ENCODE peak calls at places on chromosomes 1 and 21, in four cellular contexts. Z, B, C and W are unnamed samples.

GRCh38 chr1:231807498-231807897 is 180.9 kb downstream of the DISC1 start:
- DNase-seq in Z (no peak), B (no peak), C (no peak), W (no peak)

GRCh38 chr1:171707583-171707982 is 34.3 kb downstream of the VAMP4 start:
- DNase-seq in Z (no peak), B (no peak), C (no peak), W (no peak)

GRCh38 chr1:56496158-56496557 is 83.2 kb downstream of the PLPP3 start:
- DNase-seq in Z (no peak), B (no peak), C (no peak), W (no peak)

GRCh38 chr1:157274698-157275534 is 136.7 kb upstream of the ETV3 start:
- DNase-seq in Z (peak; percentile 66), B (no peak), C (no peak), W (no peak)

GRCh38 chr21:43209575-43210453 is 41.0 kb downstream of the CRYAA start:
- DNase-seq in Z (no peak), B (peak; percentile 23), C (no peak), W (no peak)

GRCh38 chr1:220298470-220298869 is 26.2 kb upstream of the RAB3GAP2 start:
- DNase-seq in Z (no peak), B (peak; percentile 16), C (no peak), W (peak; percentile 25)

GRCh38 chr1:202915146-202915545 is 11.9 kb downstream of the KLHL12 start:
- DNase-seq in Z (no peak), B (no peak), C (no peak), W (no peak)

GRCh38 chr1:227886993-227887696 is 60.6 kb downstream of the WNT9A start:
- DNase-seq in Z (peak; percentile 17), B (peak; percentile 84), C (peak; percentile 70), W (peak; percentile 59)

GRCh38 chr1:228036701-228037231 is 30.0 kb downstream of the WNT3A start:
- DNase-seq in Z (no peak), B (no peak), C (peak; percentile 50), W (no peak)

GRCh38 chr1:204278254-204278653 is 64.5 kb upstream of the GOLT1A start:
- DNase-seq in Z (no peak), B (no peak), C (no peak), W (no peak)

GRCh38 chr1:196306421-196306820 is 301.8 kb downstream of the KCNT2 start:
- DNase-seq in Z (no peak), B (no peak), C (no peak), W (peak; percentile 72)

GRCh38 chr1:10251325-10252103 is 41.1 kb downstream of the KIF1B start:
- DNase-seq in Z (no peak), B (no peak), C (no peak), W (no peak)

GRCh38 chr1:64112281-64112680 is 91.1 kb upstream of the UBE2U start:
- DNase-seq in Z (no peak), B (no peak), C (no peak), W (no peak)

GRCh38 chr21:42097860-42098259 is 26.7 kb downstream of the UMODL1 start:
- DNase-seq in Z (no peak), B (no peak), C (no peak), W (no peak)

GRCh38 chr1:176174108-176174507 is 33.0 kb downstream of the COP1 start:
- DNase-seq in Z (no peak), B (no peak), C (no peak), W (no peak)

GRCh38 chr1:30467101-30467500 is 256.3 kb downstream of the MATN1 start:
- DNase-seq in Z (no peak), B (no peak), C (no peak), W (no peak)

GRCh38 chr1:229717774-229718173 is 91.7 kb downstream of the URB2 start:
- DNase-seq in Z (peak; percentile 46), B (no peak), C (no peak), W (no peak)

GRCh38 chr1:68197891-68198290 is 34.4 kb downstream of the WLS start:
- DNase-seq in Z (no peak), B (no peak), C (no peak), W (no peak)

GRCh38 chr21:17780539-17780938 is 38.6 kb downstream of the C21orf91 start:
- DNase-seq in Z (no peak), B (no peak), C (no peak), W (no peak)

GRCh38 chr21:42524341-42525227 is 10.9 kb downstream of the SLC37A1 start:
- DNase-seq in Z (no peak), B (no peak), C (peak; percentile 77), W (peak; percentile 53)

GRCh38 chr21:45280969-45281368 is 6.7 kb downstream of the POFUT2 start:
- DNase-seq in Z (no peak), B (no peak), C (no peak), W (no peak)

GRCh38 chr1:100146958-100147357 is 14.0 kb downstream of the TRMT13 start:
- DNase-seq in Z (no peak), B (no peak), C (no peak), W (no peak)

GRCh38 chr1:47181955-47182680 is 7.7 kb downstream of the PDZK1IP1 start:
- DNase-seq in Z (peak; percentile 79), B (no peak), C (no peak), W (no peak)
- H2AFZ ChIP-seq in Z (peak overlapping the region; percentile 41), B (no peak overlapping the region), C (no peak overlapping the region), W (no peak overlapping the region)

GRCh38 chr1:25658791-25659431 is 42.3 kb downstream of the MAN1C1 start:
- DNase-seq in Z (no peak), B (peak; percentile 80), C (no peak), W (no peak)
- TF ChIP-seq POLR2AphosphoS5 in Z (no peak), B (no peak), C (no peak), W (no peak)

DNA sequence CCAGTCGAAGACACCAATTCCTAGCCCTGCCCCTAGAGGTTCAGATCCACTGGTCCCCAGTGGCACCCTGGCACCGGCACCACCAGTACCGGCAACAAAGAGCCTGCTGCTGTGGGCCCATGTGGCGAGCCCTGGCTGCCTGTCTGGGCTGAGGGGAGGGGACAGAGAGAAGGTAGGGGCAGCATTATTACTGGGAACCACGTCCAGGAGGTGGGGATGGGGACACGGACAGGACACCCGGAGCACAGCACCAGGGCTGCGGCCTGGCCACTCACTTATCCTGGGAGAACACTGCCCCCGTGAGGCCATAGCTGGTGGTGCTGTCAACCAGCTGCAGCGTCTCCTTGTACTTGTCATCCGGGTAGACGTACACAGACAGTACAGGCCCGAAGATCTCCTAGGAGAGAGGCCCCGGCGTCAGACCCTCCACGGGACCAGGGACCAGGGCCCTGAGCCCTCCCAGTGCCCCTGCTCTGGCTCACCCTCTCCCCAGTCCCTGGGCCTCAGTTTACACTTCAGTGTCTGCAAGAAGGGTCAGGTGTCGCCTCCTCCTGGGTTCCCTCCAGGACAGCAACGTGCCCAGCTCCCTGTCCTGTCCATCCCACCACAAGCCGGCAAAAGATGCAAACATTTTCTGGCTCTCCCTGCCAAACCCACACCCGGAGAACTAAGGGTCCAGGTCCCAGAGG is 15.8 kb upstream of the TAS1R2 start:
- DNase-seq in Z (peak; percentile 92), B (peak; percentile 96), C (peak; percentile 97), W (peak; percentile 91)
- H2AFZ ChIP-seq in Z (no peak overlapping the region), B (no peak overlapping the region), C (no peak overlapping the region), W (no peak overlapping the region)

GRCh38 chr1:7560128-7560527 is 211.0 kb upstream of the VAMP3 start:
- DNase-seq in Z (no peak), B (no peak), C (no peak), W (no peak)

GRCh38 chr1:7561936-7562728 is 209.0 kb upstream of the VAMP3 start:
- DNase-seq in Z (no peak), B (no peak), C (no peak), W (no peak)

GRCh38 chr1:7558921-7559869 is 211.9 kb upstream of the VAMP3 start:
- DNase-seq in Z (no peak), B (peak; percentile 55), C (no peak), W (no peak)

GRCh38 chr1:7561331-7561921 is 209.7 kb upstream of the VAMP3 start:
- DNase-seq in Z (peak; percentile 67), B (peak; percentile 69), C (peak; percentile 86), W (peak; percentile 80)

DNA sequence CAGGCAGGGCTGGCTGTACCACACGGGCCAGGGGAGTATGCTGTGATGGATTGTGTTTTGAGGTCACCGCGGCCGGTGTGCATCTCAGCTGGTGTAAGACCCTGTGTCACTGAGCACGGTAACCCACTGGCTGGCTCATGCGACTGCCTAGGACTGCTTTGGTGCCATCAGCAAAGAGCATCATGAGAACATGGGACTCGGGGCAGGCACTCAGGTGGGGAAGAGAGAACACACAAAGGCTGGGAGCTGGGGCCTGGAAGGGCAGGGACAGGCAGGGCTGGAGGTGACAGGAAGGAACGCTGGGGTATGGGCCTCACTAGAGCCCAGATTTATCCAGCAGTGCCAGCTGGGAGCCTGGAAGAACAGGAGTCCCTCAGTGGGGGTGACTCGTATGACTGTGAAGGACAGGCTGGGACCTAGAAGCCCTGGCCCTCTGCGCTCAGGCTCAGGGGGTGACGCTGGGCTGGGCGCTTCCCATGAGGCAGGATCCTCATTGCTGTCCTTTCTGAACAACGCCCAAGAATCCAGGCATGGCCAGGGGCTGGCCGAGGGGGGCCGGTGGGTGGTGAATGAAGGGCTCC is 210.4 kb upstream of the VAMP3 start:
- DNase-seq in Z (no peak), B (no peak), C (no peak), W (no peak)
- TF ChIP-seq POLR2AphosphoS5 in Z (no peak), B (no peak), C (no peak), W (no peak)

DNA sequence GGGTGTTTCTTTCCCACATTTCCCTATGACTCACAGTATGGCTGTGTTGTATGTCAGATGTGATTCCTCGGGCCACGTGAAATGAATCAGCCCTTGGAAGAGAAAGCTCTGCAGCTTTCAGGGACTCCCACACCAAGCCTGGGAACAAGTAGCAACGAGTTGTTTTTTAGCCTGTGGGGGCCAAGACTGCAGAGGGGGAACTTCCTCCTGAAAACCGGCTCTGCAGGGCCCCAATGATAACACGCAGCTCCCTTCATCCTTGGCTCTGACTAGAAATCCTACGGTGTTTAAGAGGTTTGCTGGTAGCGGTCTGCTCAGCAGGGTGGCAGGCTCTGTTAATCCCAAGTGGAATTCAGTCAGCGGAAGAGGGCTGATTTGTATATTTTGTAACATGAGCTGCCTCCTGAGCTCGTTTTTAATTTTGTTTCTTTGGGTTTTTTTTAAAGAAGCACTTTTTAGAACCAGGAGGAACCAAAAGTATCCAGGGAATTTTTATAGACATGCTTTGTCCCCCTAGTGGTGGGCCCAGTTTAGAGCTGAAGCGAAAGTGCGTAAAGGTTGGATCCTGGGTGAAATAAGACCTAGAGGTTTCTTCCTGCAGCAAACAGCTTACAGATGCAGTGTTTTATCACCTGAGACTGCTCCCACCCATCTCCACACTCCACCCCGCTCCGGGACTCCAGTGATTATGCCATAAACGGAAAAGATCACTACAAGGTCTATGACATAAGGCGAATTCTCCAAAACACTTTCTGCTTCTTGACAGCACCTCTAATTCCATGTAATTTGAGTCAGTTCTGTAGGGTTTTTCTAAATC is 48.8 kb downstream of the LAMC2 start:
- DNase-seq in Z (peak; percentile 34), B (peak; percentile 27), C (peak; percentile 66), W (peak; percentile 88)
- H2AFZ ChIP-seq in Z (peak overlapping the region; percentile 58), B (peak overlapping the region; percentile 80), C (peak overlapping the region; percentile 57), W (peak overlapping the region; percentile 20)

GRCh38 chr1:60958001-60958400 is 124.4 kb upstream of the NFIA start:
- DNase-seq in Z (peak; percentile 82), B (no peak), C (no peak), W (no peak)

GRCh38 chr1:60963167-60963909 is 119.0 kb upstream of the NFIA start:
- DNase-seq in Z (no peak), B (no peak), C (no peak), W (no peak)

GRCh38 chr1:60965280-60965854 is 117.0 kb upstream of the NFIA start:
- DNase-seq in Z (no peak), B (no peak), C (no peak), W (no peak)

GRCh38 chr1:60959701-60960100 is 122.7 kb upstream of the NFIA start:
- DNase-seq in Z (no peak), B (no peak), C (no peak), W (no peak)

GRCh38 chr1:60960846-60961542 is 121.4 kb upstream of the NFIA start:
- DNase-seq in Z (peak; percentile 42), B (no peak), C (no peak), W (no peak)
- TF ChIP-seq POLR2AphosphoS5 in Z (no peak), B (no peak), C (no peak), W (no peak)